ENCODE peak calls at places on chromosomes 11 and 22, in nine cellular contexts. A is cardiac fibroblast; G is GM12891; K is left cardiac atrium; B is lung; R is CD4-positive, alpha-beta memory T cell; H is BJ; Z is neural progenitor cell; V is IMR-90. J is an unnamed sample.

GRCh38 chr11:64827451-64827839 is 17.0 kb downstream of the CDC42BPG start:
- DNase-seq in B (no peak), Z (no peak), H (no peak), A (no peak), V (no peak), K (no peak), R (peak), G (no peak), J (no peak)

GRCh38 chr11:130480166-130480565 is 31.7 kb downstream of the ADAMTS15 start:
- DNase-seq in H (peak), A (peak), G (no peak), Z (no peak), V (peak), K (no peak), B (no peak), R (no peak), J (no peak)

GRCh38 chr22:37569009-37569920 is 9.0 kb downstream of the CDC42EP1 start:
- DNase-seq in H (no peak), K (no peak), B (peak), R (no peak), Z (no peak), G (no peak), V (no peak), A (no peak), J (no peak)

GRCh38 chr11:78220218-78221157 is 31.8 kb downstream of the USP35 start:
- DNase-seq in G (no peak), A (no peak), K (no peak), H (no peak), B (no peak), Z (no peak), R (no peak), V (no peak), J (no peak)

GRCh38 chr11:69641681-69642548 is 959 bp downstream of the CCND1 start:
- DNase-seq in G (no peak), Z (peak), B (no peak), K (no peak), H (no peak), R (peak), A (peak), V (no peak), J (no peak)

GRCh38 chr11:35066029-35066428 is 72.9 kb upstream of the CD44 start:
- DNase-seq in H (no peak), K (no peak), A (no peak), R (no peak), B (no peak), G (no peak), Z (no peak), V (no peak), J (no peak)

GRCh38 chr11:1196516-1197391 is 26.1 kb upstream of the MUC5B start:
- DNase-seq in K (peak), R (no peak), A (no peak), H (no peak), V (no peak), B (no peak), Z (no peak), G (no peak), J (peak)

GRCh38 chr11:75298191-75298590 is 53.3 kb downstream of the ARRB1 start:
- DNase-seq in K (no peak), R (no peak), V (no peak), Z (no peak), B (no peak), G (no peak), H (no peak), A (no peak), J (no peak)

GRCh38 chr11:31601635-31602282 is 92.2 kb downstream of the ELP4 start:
- DNase-seq in Z (peak), G (no peak), B (no peak), H (no peak), K (no peak), A (no peak), V (no peak), R (no peak), J (no peak)